ENCODE peak calls at places on chromosomes 2 and 18, in four cellular contexts. M is K562, B is HepG2, J is A549. E is an unnamed sample.
A peak's percentile ranks its signal among the peaks of the same experiment; 100 is the strongest.

GRCh38 chr2:197464180-197464579 is 10.8 kb downstream of the COQ10B start:
- DNase-seq in M (no peak), B (no peak), J (no peak), E (no peak)

GRCh38 chr2:182186132-182186735 is 200.6 kb downstream of the PPP1R1C start:
- DNase-seq in M (peak; percentile 18), B (peak; percentile 31), J (peak; percentile 30), E (peak; percentile 41)

GRCh38 chr2:67790622-67791021 is 272.2 kb downstream of the C1D start:
- DNase-seq in M (no peak), B (no peak), J (no peak), E (no peak)

GRCh38 chr2:137886432-137886831 is 77.8 kb upstream of the HNMT start:
- DNase-seq in M (no peak), B (peak; percentile 83), J (peak; percentile 52), E (peak; percentile 23)

GRCh38 chr2:44802409-44803099 is 138.9 kb upstream of the SIX3 start:
- DNase-seq in M (no peak), B (no peak), J (no peak), E (no peak)

GRCh38 chr18:57841568-57841967 is 38.5 kb upstream of the ATP8B1 start:
- DNase-seq in M (no peak), B (no peak), J (no peak), E (no peak)

GRCh38 chr18:6205706-6206105 is 209.0 kb downstream of the L3MBTL4 start:
- DNase-seq in M (no peak), B (no peak), J (no peak), E (no peak)

GRCh38 chr2:175154670-175155082 is 13.3 kb downstream of the ATF2 start:
- DNase-seq in M (no peak), B (no peak), J (peak; percentile 24), E (no peak)

GRCh38 chr2:70889716-70890037 is 46.0 kb upstream of the ATP6V1B1 start:
- DNase-seq in M (no peak), B (no peak), J (no peak), E (no peak)

GRCh38 chr18:47936975-47937374 is 6.5 kb upstream of the SMAD2 start:
- DNase-seq in M (no peak), B (no peak), J (no peak), E (peak; percentile 93)

GRCh38 chr2:78977661-78978145 is 47.8 kb upstream of the REG3G start:
- DNase-seq in M (no peak), B (no peak), J (no peak), E (peak; percentile 85)

GRCh38 chr2:45497355-45497754 is 113.7 kb downstream of the SRBD1 start:
- DNase-seq in M (no peak), B (no peak), J (no peak), E (no peak)

GRCh38 chr2:15050483-15050882 is 418.0 kb downstream of the LRATD1 start:
- DNase-seq in M (no peak), B (no peak), J (no peak), E (no peak)

GRCh38 chr2:64978514-64979268 is 10.5 kb upstream of the SLC1A4 start:
- DNase-seq in M (no peak), B (no peak), J (peak; percentile 37), E (peak; percentile 56)

GRCh38 chr18:8951491-8951890 is 151.0 kb upstream of the NDUFV2 start:
- DNase-seq in M (peak; percentile 64), B (no peak), J (no peak), E (no peak)

GRCh38 chr18:8949206-8949605 is 153.3 kb upstream of the NDUFV2 start:
- DNase-seq in M (no peak), B (no peak), J (no peak), E (no peak)

GRCh38 chr18:8952796-8953760 is 149.4 kb upstream of the NDUFV2 start:
- DNase-seq in M (no peak), B (no peak), J (no peak), E (no peak)

GRCh38 chr18:8948471-8949149 is 153.9 kb upstream of the NDUFV2 start:
- DNase-seq in M (no peak), B (no peak), J (peak; percentile 53), E (no peak)

DNA sequence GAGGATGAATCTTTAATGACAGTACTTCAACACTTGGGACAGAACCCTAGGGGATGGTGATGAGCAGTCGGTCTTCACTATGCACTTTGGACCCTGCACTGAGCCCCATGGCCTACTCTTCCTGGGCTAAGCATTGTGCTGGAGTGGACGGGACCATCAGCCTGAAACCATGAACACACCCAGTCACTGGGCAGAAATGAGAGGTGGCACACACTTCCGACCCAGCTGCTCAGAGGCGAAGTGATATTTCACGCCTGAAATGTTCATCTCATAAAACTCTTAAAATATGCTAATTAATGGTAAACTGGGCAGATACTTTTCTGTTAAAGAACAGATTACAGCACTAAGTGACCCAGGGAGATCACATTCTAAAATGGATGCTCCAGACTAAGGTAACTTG is 150.3 kb upstream of the NDUFV2 start:
- DNase-seq in M (no peak), B (no peak), J (no peak), E (no peak)
- TF ChIP-seq MAX in M (no peak), B (no peak), J (no peak), E (no peak)

GRCh38 chr18:38047820-38048219 is 482.2 kb upstream of the CELF4 start:
- DNase-seq in M (no peak), B (no peak), J (no peak), E (no peak)
- TF ChIP-seq CTCF in M (no peak), B (no peak), J (no peak), E (peak; percentile 5)

GRCh38 chr2:95334916-95335641 is 37.9 kb downstream of the KCNIP3 start:
- DNase-seq in M (no peak), B (no peak), J (no peak), E (no peak)
- TF ChIP-seq MAX in M (no peak), B (no peak), J (no peak), E (no peak)

GRCh38 chr2:179354739-179355537 is 90.3 kb upstream of the SESTD1 start:
- DNase-seq in M (no peak), B (no peak), J (no peak), E (no peak)
- TF ChIP-seq CTCF in M (no peak), B (peak; percentile 10), J (peak; percentile 19), E (peak; percentile 8)

DNA sequence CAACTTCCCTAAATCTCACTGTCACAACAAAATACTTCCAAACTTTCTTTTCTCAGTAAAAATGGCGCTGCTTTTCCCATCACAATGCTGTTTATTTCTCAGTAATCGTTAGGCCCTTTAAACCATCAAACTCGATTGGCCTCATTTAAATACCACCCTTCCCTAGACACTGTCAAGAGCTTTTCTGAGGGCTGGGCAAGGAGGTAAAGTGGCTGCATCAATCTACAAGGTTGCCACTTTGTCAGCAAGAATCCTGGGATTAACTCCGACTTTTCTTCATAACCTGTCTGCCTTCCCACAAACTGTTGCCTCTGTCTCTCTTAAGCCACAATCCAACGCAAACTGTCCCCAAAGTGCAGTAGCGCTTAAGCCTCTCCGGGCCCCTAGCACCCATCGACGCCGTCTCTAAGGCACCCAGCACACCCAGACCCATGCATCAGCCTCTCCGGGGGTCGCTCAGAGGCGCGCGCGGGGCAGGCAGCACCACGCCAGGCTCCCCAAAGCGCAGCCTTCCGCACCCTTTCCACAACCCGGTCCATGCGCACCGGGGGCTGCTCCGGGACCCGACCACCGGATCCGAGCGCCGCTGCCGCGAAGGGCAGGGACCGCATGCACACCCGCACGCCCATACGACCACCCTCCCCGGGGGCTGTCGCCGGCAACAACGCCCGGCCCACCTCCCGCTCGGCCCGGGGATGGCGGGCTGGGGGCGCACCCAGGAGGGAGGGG is 683 bp downstream of the MBOAT2 start:
- DNase-seq in M (no peak), B (no peak), J (peak; percentile 37), E (peak; percentile 26)
- TF ChIP-seq MAX in M (no peak), B (no peak), J (no peak), E (no peak)

DNA sequence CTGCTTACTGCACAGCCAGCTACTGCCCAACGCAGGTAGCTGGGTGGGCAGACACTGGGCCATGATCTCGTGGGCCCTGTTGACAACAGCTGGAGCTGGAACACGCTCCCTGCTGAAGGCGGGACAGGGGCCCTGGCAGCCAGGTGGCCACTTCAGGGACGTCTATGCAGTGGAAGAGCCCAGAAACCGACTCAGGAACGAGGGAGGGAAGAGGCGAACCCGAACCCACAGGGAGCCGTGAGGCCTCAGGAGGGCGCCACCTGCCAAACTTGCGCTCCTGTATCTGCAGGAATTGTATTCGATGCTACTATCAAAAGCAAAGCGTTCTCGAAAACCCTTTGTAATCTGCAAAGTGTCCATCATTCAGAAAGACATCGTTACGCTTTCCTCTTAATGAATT is 198.4 kb downstream of the EIPR1 start:
- DNase-seq in M (no peak), B (no peak), J (peak; percentile 26), E (peak; percentile 35)
- TF ChIP-seq CTCF in M (peak; percentile 53), B (peak; percentile 43), J (peak; percentile 9), E (peak; percentile 50)

GRCh38 chr2:190809876-190810525 is 70.6 kb upstream of the GLS start:
- DNase-seq in M (no peak), B (no peak), J (no peak), E (no peak)
- TF ChIP-seq MAX in M (no peak), B (no peak), J (no peak), E (no peak)

E was measured in NB4.